ENCODE peak calls at places on chromosome 3, in six cellular contexts. U is esophagus muscularis mucosa; B is HFFc6; N is NCI-H460; L is AG08396; Q is activated naive CD4-positive, alpha-beta T cell treated with Interleukin-2 at 50 U/mL for 16 hours. W is an unnamed sample.

GRCh38 chr3:194396561-194396896 is 2.5 kb downstream of the GP5 start:
- DNase-seq in U (no peak), B (no peak), N (no peak), L (no peak), Q (no peak), W (no peak)

GRCh38 chr3:46401579-46401978 is 5.3 kb downstream of the CCR5AS start:
- DNase-seq in U (no peak), B (no peak), N (no peak), L (no peak), Q (no peak), W (no peak)

GRCh38 chr3:173568623-173569022 is 171.1 kb downstream of the NLGN1 start:
- DNase-seq in U (no peak), B (no peak), N (no peak), L (no peak), Q (no peak), W (no peak)

GRCh38 chr3:167110906-167111305 is 269.2 kb downstream of the ZBBX start:
- DNase-seq in U (no peak), B (no peak), N (no peak), L (no peak), Q (no peak), W (no peak)

GRCh38 chr3:152331018-152331541 is 62.4 kb downstream of the MBNL1 start:
- DNase-seq in U (no peak), B (peak), N (peak), L (peak), Q (no peak), W (no peak)

GRCh38 chr3:81419196-81419595 is 342.2 kb downstream of the GBE1 start:
- DNase-seq in U (no peak), B (peak), N (peak), L (no peak), Q (no peak), W (no peak)

GRCh38 chr3:28916713-28917499 is 364.0 kb upstream of the RBMS3 start:
- DNase-seq in U (no peak), B (peak), N (peak), L (peak), Q (no peak), W (peak)

GRCh38 chr3:115913069-115913686 is 289.9 kb downstream of the GAP43 start:
- DNase-seq in U (no peak), B (peak), N (no peak), L (no peak), Q (no peak), W (no peak)

GRCh38 chr3:149501524-149501923 is 27.0 kb downstream of the TM4SF4 start:
- DNase-seq in U (no peak), B (peak), N (no peak), L (peak), Q (no peak), W (no peak)

GRCh38 chr3:196440041-196440537 is 7.9 kb upstream of the UBXN7 start:
- DNase-seq in U (no peak), B (peak), N (no peak), L (no peak), Q (no peak), W (no peak)

GRCh38 chr3:195119461-195120198 is 151.3 kb downstream of the XXYLT1 start:
- DNase-seq in U (no peak), B (peak), N (no peak), L (peak), Q (no peak), W (peak)

GRCh38 chr3:58306662-58307286 is 454 bp downstream of the HTD2 start:
- DNase-seq in U (no peak), B (peak), N (no peak), L (peak), Q (peak), W (no peak)

GRCh38 chr3:157789162-157789561 is 285.9 kb upstream of the VEPH1 start:
- DNase-seq in U (no peak), B (no peak), N (no peak), L (no peak), Q (no peak), W (no peak)

GRCh38 chr3:125054436-125055164 is 1.2 kb downstream of the HEG1 start:
- DNase-seq in U (no peak), B (peak), N (no peak), L (peak), Q (no peak), W (no peak)

GRCh38 chr3:71035314-71035713 is 548.2 kb downstream of the FOXP1 start:
- DNase-seq in U (no peak), B (peak), N (no peak), L (no peak), Q (no peak), W (no peak)

GRCh38 chr3:110711851-110712396 is 359.7 kb upstream of the NECTIN3 start:
- DNase-seq in U (no peak), B (no peak), N (no peak), L (no peak), Q (no peak), W (no peak)

GRCh38 chr3:129624347-129625070 is 18.0 kb upstream of the PLXND1 start:
- DNase-seq in U (no peak), B (no peak), N (no peak), L (peak), Q (no peak), W (no peak)

GRCh38 chr3:104909721-104910120 is 457.0 kb upstream of the ALCAM start:
- DNase-seq in U (no peak), B (no peak), N (no peak), L (no peak), Q (no peak), W (no peak)

GRCh38 chr3:169285057-169285990 is 378.2 kb downstream of the MECOM start:
- DNase-seq in U (no peak), B (no peak), N (no peak), L (no peak), Q (no peak), W (no peak)

GRCh38 chr3:195839260-195840010 is 27.7 kb upstream of the MUC4 start:
- DNase-seq in U (no peak), B (no peak), N (no peak), L (no peak), Q (no peak), W (no peak)

GRCh38 chr3:136942796-136943195 is 15.0 kb upstream of the IL20RB start:
- DNase-seq in U (no peak), B (no peak), N (no peak), L (no peak), Q (no peak), W (no peak)

GRCh38 chr3:104763007-104763406 is 603.7 kb upstream of the ALCAM start:
- DNase-seq in U (no peak), B (peak), N (no peak), L (peak), Q (no peak), W (no peak)

GRCh38 chr3:156010829-156011228 is 109.5 kb upstream of the KCNAB1 start:
- DNase-seq in U (no peak), B (no peak), N (peak), L (no peak), Q (no peak), W (no peak)

GRCh38 chr3:16266714-16267113 is 1.7 kb downstream of the OXNAD1 start:
- DNase-seq in U (no peak), B (no peak), N (no peak), L (no peak), Q (no peak), W (no peak)

GRCh38 chr3:194750409-194750808 is 64.7 kb downstream of the FAM43A start:
- DNase-seq in U (no peak), B (no peak), N (no peak), L (no peak), Q (no peak), W (no peak)

GRCh38 chr3:126147147-126147931 is 33.0 kb downstream of the ALDH1L1 start:
- DNase-seq in U (peak), B (no peak), N (no peak), L (no peak), Q (no peak), W (peak)

GRCh38 chr3:120894285-120894684 is 13.7 kb upstream of the STXBP5L start:
- DNase-seq in U (no peak), B (peak), N (no peak), L (no peak), Q (no peak), W (no peak)

GRCh38 chr3:60886518-60886917 is 364.7 kb downstream of the FHIT start:
- DNase-seq in U (no peak), B (no peak), N (no peak), L (no peak), Q (no peak), W (no peak)

GRCh38 chr3:100893590-100893989 is 99.6 kb downstream of the ABI3BP start:
- DNase-seq in U (no peak), B (peak), N (no peak), L (peak), Q (no peak), W (no peak)

GRCh38 chr3:151816091-151816604 is 2.2 kb downstream of the AADAC start:
- DNase-seq in U (no peak), B (peak), N (peak), L (peak), Q (no peak), W (no peak)

GRCh38 chr3:149529099-149529498 is 54.6 kb downstream of the TM4SF4 start:
- DNase-seq in U (no peak), B (no peak), N (no peak), L (no peak), Q (no peak), W (no peak)

GRCh38 chr3:155026999-155027591 is 53.0 kb upstream of the MME start:
- DNase-seq in U (no peak), B (peak), N (no peak), L (no peak), Q (no peak), W (no peak)

GRCh38 chr3:45010718-45011355 is 15.3 kb upstream of the CLEC3B start:
- DNase-seq in U (no peak), B (peak), N (no peak), L (peak), Q (no peak), W (no peak)

GRCh38 chr3:170907519-170908234 is 760 bp downstream of the EIF5A2 start:
- DNase-seq in U (no peak), B (peak), N (no peak), L (peak), Q (no peak), W (no peak)

W was measured in osteocyte.